ENCODE peak calls at places on chromosomes 4 and X, in eight cellular contexts. Q is OCI-LY7; B is neural progenitor cell; G is body of pancreas; E is adrenal gland; J is pancreas; N is effector memory CD4-positive, alpha-beta T cell; T is psoas muscle. S is an unnamed sample. For H3K4me1, the result is how much of the 10 kb centered on the place peaks cover.

GRCh38 chr4:121462660-121463261 is 81.9 kb upstream of the QRFPR start:
- DNase-seq in T (no peak), G (peak), N (no peak), Q (peak), E (peak), B (peak), J (no peak), S (no peak)

GRCh38 chr4:165207016-165207430 is 338 bp upstream of the KLHL2 start:
- DNase-seq in T (no peak), Q (peak), E (peak), B (peak), J (no peak), N (no peak), G (peak), S (no peak)

GRCh38 chr4:122131562-122132157 is 20.5 kb upstream of the BLTP1 start:
- DNase-seq in N (no peak), T (no peak), B (no peak), E (no peak), Q (no peak), J (no peak), G (no peak), S (no peak)

GRCh38 chr4:92122911-92123310 is 180.9 kb upstream of the GRID2 start:
- DNase-seq in G (no peak), J (no peak), B (no peak), Q (no peak), E (no peak), N (no peak), T (no peak), S (no peak)

GRCh38 chrX:2188316-2188715 is 312.5 kb downstream of the DHRSX start:
- DNase-seq in J (no peak), G (no peak), T (no peak), E (peak), B (no peak), Q (no peak), N (no peak), S (no peak)

GRCh38 chrX:34491126-34491525 is 166.0 kb downstream of the TMEM47 start:
- DNase-seq in N (no peak), J (no peak), T (no peak), E (no peak), Q (no peak), B (no peak), G (no peak), S (no peak)

GRCh38 chr4:187124311-187124710 is 400.7 kb upstream of the FAT1 start:
- DNase-seq in T (no peak), G (no peak), E (no peak), Q (no peak), B (peak), J (no peak), N (no peak), S (no peak)

GRCh38 chrX:1172496-1172895 is 40.0 kb downstream of the CRLF2 start:
- DNase-seq in T (no peak), J (no peak), Q (no peak), G (no peak), E (no peak), N (no peak), B (no peak), S (no peak)

GRCh38 chr4:159298502-159298901 is 195.6 kb downstream of the RAPGEF2 start:
- DNase-seq in B (no peak), G (no peak), Q (no peak), J (no peak), T (no peak), N (no peak), E (no peak), S (no peak)

GRCh38 chrX:65667503-65668355 is at the start of gene MSN:
- DNase-seq in B (peak), T (peak), E (peak), G (peak), N (peak), Q (peak), J (peak), S (peak)

GRCh38 chr4:26081795-26082498 is 167.9 kb downstream of the SMIM20 start:
- DNase-seq in N (no peak), T (no peak), Q (peak), B (peak), J (no peak), G (no peak), E (no peak), S (no peak)

GRCh38 chrX:19852014-19853005 is 35.1 kb downstream of the SH3KBP1 start:
- DNase-seq in T (no peak), G (no peak), J (no peak), E (peak), Q (no peak), N (no peak), B (no peak), S (no peak)

GRCh38 chr4:37928896-37929537 is 31.2 kb upstream of the PTTG2 start:
- DNase-seq in B (no peak), E (no peak), Q (no peak), G (no peak), J (no peak), N (no peak), T (no peak), S (no peak)

GRCh38 chr4:120921456-120922389 is 803 bp downstream of the PRDM5 start:
- DNase-seq in J (peak), Q (no peak), G (peak), T (peak), E (peak), N (no peak), B (peak), S (peak)

GRCh38 chr4:101252721-101253120 is 94.6 kb downstream of the PPP3CA start:
- DNase-seq in N (no peak), Q (no peak), J (no peak), B (no peak), E (no peak), T (no peak), G (no peak), S (no peak)

GRCh38 chrX:38754102-38754790 is 47.0 kb upstream of the MID1IP1 start:
- DNase-seq in B (peak), E (peak), T (no peak), N (no peak), J (no peak), G (peak), Q (peak), S (no peak)

GRCh38 chr4:56743550-56743949 is 62.5 kb upstream of the HOPX start:
- DNase-seq in J (no peak), Q (no peak), E (no peak), B (no peak), T (no peak), G (no peak), N (no peak), S (no peak)

GRCh38 chrX:21374994-21375794 is 976 bp downstream of the CNKSR2 start:
- DNase-seq in T (peak), G (peak), Q (no peak), N (no peak), B (peak), J (no peak), E (no peak), S (no peak)

GRCh38 chr4:84691170-84691691 is 108.3 kb downstream of the CDS1 start:
- DNase-seq in B (no peak), G (no peak), Q (no peak), E (peak), N (no peak), T (no peak), J (no peak), S (no peak)

GRCh38 chr4:83753260-83753659 is 217.4 kb downstream of the GPAT3 start:
- DNase-seq in G (no peak), T (no peak), J (no peak), B (peak), Q (no peak), N (no peak), E (no peak), S (no peak)

GRCh38 chr4:2932561-2932950 is 30.6 kb downstream of the NOP14 start:
- DNase-seq in Q (no peak), E (peak), T (peak), G (peak), J (no peak), N (no peak), B (no peak), S (no peak)

GRCh38 chr4:2933566-2934076 is 29.6 kb downstream of the NOP14 start:
- DNase-seq in T (no peak), N (no peak), Q (no peak), E (peak), B (no peak), J (peak), G (peak), S (peak)

GRCh38 chr4:2932951-2933565 is 30.1 kb downstream of the NOP14 start:
- DNase-seq in G (peak), Q (no peak), J (no peak), B (no peak), T (peak), N (no peak), E (peak), S (peak)

GRCh38 chr4:2930821-2931764 is 32.1 kb downstream of the NOP14 start:
- DNase-seq in N (no peak), Q (no peak), T (peak), B (no peak), G (peak), E (peak), J (peak), S (peak)

GRCh38 chr4:2931765-2932560 is 31.2 kb downstream of the NOP14 start:
- DNase-seq in J (no peak), B (no peak), T (peak), G (peak), E (peak), N (peak), Q (peak), S (peak)
- H3K4me3 ChIP-seq in J (no peak), B (no peak), T (no peak), G (no peak), E (no peak), N (no peak), Q (peak), S (no peak)

GRCh38 chr4:24557036-24558022 is 27.0 kb downstream of the DHX15 start:
- DNase-seq in T (no peak), N (no peak), Q (no peak), B (no peak), E (no peak), G (no peak), J (no peak), S (no peak)
- H3K27ac ChIP-seq in T (no peak), N (no peak), Q (no peak), B (no peak), E (no peak), G (no peak), J (no peak), S (no peak)

GRCh38 chr4:8540072-8540471 is 40.1 kb upstream of the GPR78 start:
- DNase-seq in E (no peak), N (no peak), B (no peak), G (no peak), Q (no peak), T (no peak), J (no peak), S (no peak)
- H3K4me1 ChIP-seq in E (under half), N (under half), B (under half), G (under half), Q (under half), T (under half), J (under half), S (under half)

GRCh38 chr4:4379540-4380087 is 7.3 kb upstream of the NSG1 start:
- DNase-seq in T (no peak), N (no peak), Q (peak), J (no peak), B (no peak), E (no peak), G (no peak), S (no peak)
- H3K4me3 ChIP-seq in T (no peak), N (no peak), Q (no peak), J (no peak), B (no peak), E (no peak), G (no peak), S (no peak)

GRCh38 chrX:47568656-47569295 is 7.8 kb downstream of the ARAF start:
- DNase-seq in G (no peak), B (peak), Q (peak), E (no peak), N (peak), J (no peak), T (no peak), S (peak)
- H3K27ac ChIP-seq in G (no peak), B (no peak), Q (no peak), E (no peak), N (no peak), J (no peak), T (no peak), S (no peak)

GRCh38 chrX:110036162-110037033 is 33.5 kb downstream of the TMEM164 start:
- DNase-seq in T (no peak), B (no peak), E (no peak), G (no peak), Q (no peak), J (no peak), N (no peak), S (no peak)
- H3K4me1 ChIP-seq in T (under half), B (under half), E (under half), G (under half), Q (under half), J (under half), N (under half), S (under half)

GRCh38 chrX:8366491-8366890 is 98.1 kb upstream of the VCX3B start:
- DNase-seq in T (no peak), N (no peak), B (no peak), G (no peak), Q (no peak), E (no peak), J (no peak), S (no peak)
- H3K4me3 ChIP-seq in T (no peak), N (no peak), B (no peak), G (no peak), Q (no peak), E (no peak), J (no peak), S (no peak)

GRCh38 chr4:53009824-53010223 is 147.7 kb downstream of the RASL11B start:
- DNase-seq in Q (peak), J (no peak), G (no peak), B (no peak), T (no peak), E (no peak), N (no peak), S (no peak)
- H3K27ac ChIP-seq in Q (no peak), J (no peak), G (peak), B (no peak), T (no peak), E (no peak), N (no peak), S (no peak)

S was measured in aorta.